ENCODE peak calls at places on chromosome 19, in seven cellular contexts. One of them, this sample, is unnamed.

GRCh38 chr19:798415-799075 is 1.3 kb downstream of the PTBP1 start:
- DNase-seq in GM19239: no peak
- DNase-seq in activated T-cell treated with anti-CD3 and anti-CD28 coated beads for 1 hour: no peak
- DNase-seq in NCI-H1092 treated with DMSO at 0.1 percent for 48 hours: no peak
- DNase-seq in OCI-M1: peak; percentile 7
- DNase-seq in GM12865: peak; percentile 21
- DNase-seq in T-helper 2 cell treated with Interferon-gamma antibody and Interleukin-4, amounts not matched to agents 5 μg/mL and 100 μg/mL, for 36 hours: no peak
- DNase-seq in this sample: peak; percentile 19

GRCh38 chr19:1862424-1863307 is 713 bp downstream of the KLF16 start:
- DNase-seq in GM19239: peak; percentile 70
- DNase-seq in activated T-cell treated with anti-CD3 and anti-CD28 coated beads for 1 hour: no peak
- DNase-seq in NCI-H1092 treated with DMSO at 0.1 percent for 48 hours: no peak
- DNase-seq in OCI-M1: peak; percentile 63
- DNase-seq in GM12865: peak; percentile 60
- DNase-seq in T-helper 2 cell treated with Interferon-gamma antibody and Interleukin-4, amounts not matched to agents 5 μg/mL and 100 μg/mL, for 36 hours: peak; percentile 60
- DNase-seq in this sample: peak; percentile 52

GRCh38 chr19:45439569-45440258 is 16.0 kb upstream of the ERCC1 start:
- DNase-seq in GM19239: peak; percentile 83
- DNase-seq in activated T-cell treated with anti-CD3 and anti-CD28 coated beads for 1 hour: peak; percentile 77
- DNase-seq in NCI-H1092 treated with DMSO at 0.1 percent for 48 hours: peak; percentile 32
- DNase-seq in OCI-M1: peak; percentile 93
- DNase-seq in GM12865: peak; percentile 95
- DNase-seq in T-helper 2 cell treated with Interferon-gamma antibody and Interleukin-4, amounts not matched to agents 5 μg/mL and 100 μg/mL, for 36 hours: peak; percentile 79
- DNase-seq in this sample: peak; percentile 81

GRCh38 chr19:30003862-30004261 is 61.8 kb downstream of the URI1 start:
- DNase-seq in GM19239: no peak
- DNase-seq in activated T-cell treated with anti-CD3 and anti-CD28 coated beads for 1 hour: no peak
- DNase-seq in NCI-H1092 treated with DMSO at 0.1 percent for 48 hours: no peak
- DNase-seq in OCI-M1: no peak
- DNase-seq in GM12865: no peak
- DNase-seq in T-helper 2 cell treated with Interferon-gamma antibody and Interleukin-4, amounts not matched to agents 5 μg/mL and 100 μg/mL, for 36 hours: no peak
- DNase-seq in this sample: no peak

GRCh38 chr19:2577722-2578335 is 101.9 kb downstream of the GADD45B start:
- DNase-seq in GM19239: no peak
- DNase-seq in activated T-cell treated with anti-CD3 and anti-CD28 coated beads for 1 hour: no peak
- DNase-seq in NCI-H1092 treated with DMSO at 0.1 percent for 48 hours: no peak
- DNase-seq in OCI-M1: no peak
- DNase-seq in GM12865: no peak
- DNase-seq in T-helper 2 cell treated with Interferon-gamma antibody and Interleukin-4, amounts not matched to agents 5 μg/mL and 100 μg/mL, for 36 hours: no peak
- DNase-seq in this sample: no peak

GRCh38 chr19:6589711-6590457 is 1.1 kb downstream of the CD70 start:
- DNase-seq in GM19239: no peak
- DNase-seq in activated T-cell treated with anti-CD3 and anti-CD28 coated beads for 1 hour: no peak
- DNase-seq in NCI-H1092 treated with DMSO at 0.1 percent for 48 hours: no peak
- DNase-seq in OCI-M1: no peak
- DNase-seq in GM12865: no peak
- DNase-seq in T-helper 2 cell treated with Interferon-gamma antibody and Interleukin-4, amounts not matched to agents 5 μg/mL and 100 μg/mL, for 36 hours: no peak
- DNase-seq in this sample: peak; percentile 53

GRCh38 chr19:11261902-11262839 is at the start of gene DOCK6:
- DNase-seq in GM19239: peak; percentile 69
- DNase-seq in activated T-cell treated with anti-CD3 and anti-CD28 coated beads for 1 hour: no peak
- DNase-seq in NCI-H1092 treated with DMSO at 0.1 percent for 48 hours: no peak
- DNase-seq in OCI-M1: peak; percentile 75
- DNase-seq in GM12865: peak; percentile 45
- DNase-seq in T-helper 2 cell treated with Interferon-gamma antibody and Interleukin-4, amounts not matched to agents 5 μg/mL and 100 μg/mL, for 36 hours: no peak
- DNase-seq in this sample: peak; percentile 37

GRCh38 chr19:34310494-34310981 is 54.5 kb upstream of the GPI start:
- DNase-seq in GM19239: no peak
- DNase-seq in activated T-cell treated with anti-CD3 and anti-CD28 coated beads for 1 hour: no peak
- DNase-seq in NCI-H1092 treated with DMSO at 0.1 percent for 48 hours: peak; percentile 46
- DNase-seq in OCI-M1: no peak
- DNase-seq in GM12865: no peak
- DNase-seq in T-helper 2 cell treated with Interferon-gamma antibody and Interleukin-4, amounts not matched to agents 5 μg/mL and 100 μg/mL, for 36 hours: no peak
- DNase-seq in this sample: no peak

GRCh38 chr19:4474504-4475136 is 2.5 kb downstream of the HDGFL2 start:
- DNase-seq in GM19239: peak; percentile 78
- DNase-seq in activated T-cell treated with anti-CD3 and anti-CD28 coated beads for 1 hour: no peak
- DNase-seq in NCI-H1092 treated with DMSO at 0.1 percent for 48 hours: peak; percentile 74
- DNase-seq in OCI-M1: no peak
- DNase-seq in GM12865: peak; percentile 68
- DNase-seq in T-helper 2 cell treated with Interferon-gamma antibody and Interleukin-4, amounts not matched to agents 5 μg/mL and 100 μg/mL, for 36 hours: no peak
- DNase-seq in this sample: no peak

GRCh38 chr19:6270076-6270745 is 9.6 kb downstream of the MLLT1 start:
- DNase-seq in GM19239: no peak
- DNase-seq in activated T-cell treated with anti-CD3 and anti-CD28 coated beads for 1 hour: no peak
- DNase-seq in NCI-H1092 treated with DMSO at 0.1 percent for 48 hours: no peak
- DNase-seq in OCI-M1: no peak
- DNase-seq in GM12865: no peak
- DNase-seq in T-helper 2 cell treated with Interferon-gamma antibody and Interleukin-4, amounts not matched to agents 5 μg/mL and 100 μg/mL, for 36 hours: no peak
- DNase-seq in this sample: no peak

GRCh38 chr19:2602391-2603181 is 99.9 kb downstream of the GNG7 start:
- DNase-seq in GM19239: no peak
- DNase-seq in activated T-cell treated with anti-CD3 and anti-CD28 coated beads for 1 hour: no peak
- DNase-seq in NCI-H1092 treated with DMSO at 0.1 percent for 48 hours: no peak
- DNase-seq in OCI-M1: no peak
- DNase-seq in GM12865: no peak
- DNase-seq in T-helper 2 cell treated with Interferon-gamma antibody and Interleukin-4, amounts not matched to agents 5 μg/mL and 100 μg/mL, for 36 hours: no peak
- DNase-seq in this sample: no peak

GRCh38 chr19:7224205-7224833 is 69.9 kb downstream of the INSR start:
- DNase-seq in GM19239: no peak
- DNase-seq in activated T-cell treated with anti-CD3 and anti-CD28 coated beads for 1 hour: no peak
- DNase-seq in NCI-H1092 treated with DMSO at 0.1 percent for 48 hours: peak; percentile 79
- DNase-seq in OCI-M1: no peak
- DNase-seq in GM12865: no peak
- DNase-seq in T-helper 2 cell treated with Interferon-gamma antibody and Interleukin-4, amounts not matched to agents 5 μg/mL and 100 μg/mL, for 36 hours: no peak
- DNase-seq in this sample: no peak

GRCh38 chr19:53015159-53015558 is 1.4 kb downstream of the ERVV-1 start:
- DNase-seq in GM19239: no peak
- DNase-seq in activated T-cell treated with anti-CD3 and anti-CD28 coated beads for 1 hour: no peak
- DNase-seq in NCI-H1092 treated with DMSO at 0.1 percent for 48 hours: no peak
- DNase-seq in OCI-M1: no peak
- DNase-seq in GM12865: no peak
- DNase-seq in T-helper 2 cell treated with Interferon-gamma antibody and Interleukin-4, amounts not matched to agents 5 μg/mL and 100 μg/mL, for 36 hours: no peak
- DNase-seq in this sample: no peak

GRCh38 chr19:3984584-3984907 is 717 bp downstream of the EEF2 start:
- DNase-seq in GM19239: no peak
- DNase-seq in activated T-cell treated with anti-CD3 and anti-CD28 coated beads for 1 hour: no peak
- DNase-seq in NCI-H1092 treated with DMSO at 0.1 percent for 48 hours: no peak
- DNase-seq in OCI-M1: no peak
- DNase-seq in GM12865: no peak
- DNase-seq in T-helper 2 cell treated with Interferon-gamma antibody and Interleukin-4, amounts not matched to agents 5 μg/mL and 100 μg/mL, for 36 hours: no peak
- DNase-seq in this sample: no peak

GRCh38 chr19:6060600-6061391 is 49.5 kb downstream of the RFX2 start:
- DNase-seq in GM19239: no peak
- DNase-seq in activated T-cell treated with anti-CD3 and anti-CD28 coated beads for 1 hour: peak; percentile 13
- DNase-seq in NCI-H1092 treated with DMSO at 0.1 percent for 48 hours: no peak
- DNase-seq in OCI-M1: peak; percentile 26
- DNase-seq in GM12865: no peak
- DNase-seq in T-helper 2 cell treated with Interferon-gamma antibody and Interleukin-4, amounts not matched to agents 5 μg/mL and 100 μg/mL, for 36 hours: peak; percentile 33
- DNase-seq in this sample: peak; percentile 75

GRCh38 chr19:48558018-48558684 is 6.2 kb downstream of the SULT2B1 start:
- DNase-seq in GM19239: no peak
- DNase-seq in activated T-cell treated with anti-CD3 and anti-CD28 coated beads for 1 hour: no peak
- DNase-seq in NCI-H1092 treated with DMSO at 0.1 percent for 48 hours: no peak
- DNase-seq in OCI-M1: peak; percentile 51
- DNase-seq in GM12865: no peak
- DNase-seq in T-helper 2 cell treated with Interferon-gamma antibody and Interleukin-4, amounts not matched to agents 5 μg/mL and 100 μg/mL, for 36 hours: no peak
- DNase-seq in this sample: no peak

GRCh38 chr19:49430678-49431329 is 5.6 kb downstream of the GFY start:
- DNase-seq in GM19239: no peak
- DNase-seq in activated T-cell treated with anti-CD3 and anti-CD28 coated beads for 1 hour: no peak
- DNase-seq in NCI-H1092 treated with DMSO at 0.1 percent for 48 hours: no peak
- DNase-seq in OCI-M1: peak; percentile 10
- DNase-seq in GM12865: no peak
- DNase-seq in T-helper 2 cell treated with Interferon-gamma antibody and Interleukin-4, amounts not matched to agents 5 μg/mL and 100 μg/mL, for 36 hours: no peak
- DNase-seq in this sample: peak; percentile 69

GRCh38 chr19:8663920-8664670 is 33.7 kb downstream of the NFILZ start:
- DNase-seq in GM19239: no peak
- DNase-seq in activated T-cell treated with anti-CD3 and anti-CD28 coated beads for 1 hour: peak; percentile 20
- DNase-seq in NCI-H1092 treated with DMSO at 0.1 percent for 48 hours: no peak
- DNase-seq in OCI-M1: no peak
- DNase-seq in GM12865: peak; percentile 25
- DNase-seq in T-helper 2 cell treated with Interferon-gamma antibody and Interleukin-4, amounts not matched to agents 5 μg/mL and 100 μg/mL, for 36 hours: no peak
- DNase-seq in this sample: peak; percentile 100

GRCh38 chr19:3822683-3823344 is 36.6 kb upstream of the MATK start:
- DNase-seq in GM19239: no peak
- DNase-seq in activated T-cell treated with anti-CD3 and anti-CD28 coated beads for 1 hour: no peak
- DNase-seq in NCI-H1092 treated with DMSO at 0.1 percent for 48 hours: no peak
- DNase-seq in OCI-M1: no peak
- DNase-seq in GM12865: no peak
- DNase-seq in T-helper 2 cell treated with Interferon-gamma antibody and Interleukin-4, amounts not matched to agents 5 μg/mL and 100 μg/mL, for 36 hours: no peak
- DNase-seq in this sample: no peak

GRCh38 chr19:14059093-14059480 is 2.8 kb downstream of the PALM3 start:
- DNase-seq in GM19239: peak; percentile 62
- DNase-seq in activated T-cell treated with anti-CD3 and anti-CD28 coated beads for 1 hour: peak; percentile 50
- DNase-seq in NCI-H1092 treated with DMSO at 0.1 percent for 48 hours: no peak
- DNase-seq in OCI-M1: peak; percentile 78
- DNase-seq in GM12865: peak; percentile 35
- DNase-seq in T-helper 2 cell treated with Interferon-gamma antibody and Interleukin-4, amounts not matched to agents 5 μg/mL and 100 μg/mL, for 36 hours: peak; percentile 42
- DNase-seq in this sample: no peak

GRCh38 chr19:34731019-34731829 is 2.8 kb upstream of the ZNF181 start:
- DNase-seq in GM19239: no peak
- DNase-seq in activated T-cell treated with anti-CD3 and anti-CD28 coated beads for 1 hour: no peak
- DNase-seq in NCI-H1092 treated with DMSO at 0.1 percent for 48 hours: no peak
- DNase-seq in OCI-M1: peak; percentile 21
- DNase-seq in GM12865: no peak
- DNase-seq in T-helper 2 cell treated with Interferon-gamma antibody and Interleukin-4, amounts not matched to agents 5 μg/mL and 100 μg/mL, for 36 hours: no peak
- DNase-seq in this sample: no peak

GRCh38 chr19:3914199-3914598 is 18.7 kb upstream of the NMRK2 start:
- DNase-seq in GM19239: no peak
- DNase-seq in activated T-cell treated with anti-CD3 and anti-CD28 coated beads for 1 hour: no peak
- DNase-seq in NCI-H1092 treated with DMSO at 0.1 percent for 48 hours: no peak
- DNase-seq in OCI-M1: no peak
- DNase-seq in GM12865: no peak
- DNase-seq in T-helper 2 cell treated with Interferon-gamma antibody and Interleukin-4, amounts not matched to agents 5 μg/mL and 100 μg/mL, for 36 hours: no peak
- DNase-seq in this sample: no peak

GRCh38 chr19:55141696-55142095 is 7.3 kb downstream of the TNNT1 start:
- DNase-seq in GM19239: no peak
- DNase-seq in activated T-cell treated with anti-CD3 and anti-CD28 coated beads for 1 hour: no peak
- DNase-seq in NCI-H1092 treated with DMSO at 0.1 percent for 48 hours: no peak
- DNase-seq in OCI-M1: no peak
- DNase-seq in GM12865: no peak
- DNase-seq in T-helper 2 cell treated with Interferon-gamma antibody and Interleukin-4, amounts not matched to agents 5 μg/mL and 100 μg/mL, for 36 hours: no peak
- DNase-seq in this sample: no peak